ENCODE peak calls at places on chromosomes 6 and 20, in five cellular contexts. One of them, this sample, is unnamed.

GRCh38 chr6:160750276-160750689 is 48.2 kb downstream of the PLG start:
- DNase-seq in cardiac muscle cell: no peak
- DNase-seq in hepatocyte: peak
- DNase-seq in transverse colon: no peak
- DNase-seq in psoas muscle: no peak
- DNase-seq in this sample: no peak

GRCh38 chr20:44170796-44171410 is 16.1 kb downstream of the JPH2 start:
- DNase-seq in cardiac muscle cell: peak
- DNase-seq in hepatocyte: no peak
- DNase-seq in transverse colon: no peak
- DNase-seq in psoas muscle: no peak
- DNase-seq in this sample: no peak

GRCh38 chr6:46044876-46045617 is 29.4 kb upstream of the CLIC5 start:
- DNase-seq in cardiac muscle cell: peak
- DNase-seq in hepatocyte: peak
- DNase-seq in transverse colon: no peak
- DNase-seq in psoas muscle: peak
- DNase-seq in this sample: no peak

GRCh38 chr6:26431258-26432162 is 8.8 kb upstream of the BTN3A3 start:
- DNase-seq in cardiac muscle cell: peak
- DNase-seq in hepatocyte: no peak
- DNase-seq in transverse colon: no peak
- DNase-seq in psoas muscle: no peak
- DNase-seq in this sample: no peak

GRCh38 chr6:47403801-47404200 is 73.8 kb upstream of the CD2AP start:
- DNase-seq in cardiac muscle cell: no peak
- DNase-seq in hepatocyte: peak
- DNase-seq in transverse colon: no peak
- DNase-seq in psoas muscle: no peak
- DNase-seq in this sample: no peak

GRCh38 chr6:137968901-137969300 is 101.8 kb downstream of the TNFAIP3 start:
- DNase-seq in cardiac muscle cell: peak
- DNase-seq in hepatocyte: no peak
- DNase-seq in transverse colon: no peak
- DNase-seq in psoas muscle: no peak
- DNase-seq in this sample: no peak

GRCh38 chr20:37151529-37151928 is 27.6 kb upstream of the RPN2 start:
- DNase-seq in cardiac muscle cell: no peak
- DNase-seq in hepatocyte: no peak
- DNase-seq in transverse colon: no peak
- DNase-seq in psoas muscle: no peak
- DNase-seq in this sample: no peak

GRCh38 chr6:51868591-51869355 is 218.6 kb downstream of the PKHD1 start:
- DNase-seq in cardiac muscle cell: no peak
- DNase-seq in hepatocyte: no peak
- DNase-seq in transverse colon: no peak
- DNase-seq in psoas muscle: no peak
- DNase-seq in this sample: no peak

GRCh38 chr20:46710149-46710913 is 882 bp downstream of the SLC2A10 start:
- DNase-seq in cardiac muscle cell: no peak
- DNase-seq in hepatocyte: no peak
- DNase-seq in transverse colon: peak
- DNase-seq in psoas muscle: no peak
- DNase-seq in this sample: no peak

GRCh38 chr6:36735110-36735971 is 37.7 kb downstream of the RAB44 start:
- DNase-seq in cardiac muscle cell: peak
- DNase-seq in hepatocyte: peak
- DNase-seq in transverse colon: peak
- DNase-seq in psoas muscle: peak
- DNase-seq in this sample: peak

GRCh38 chr20:34986311-34987287 is 30.9 kb downstream of the MYH7B start:
- DNase-seq in cardiac muscle cell: no peak
- DNase-seq in hepatocyte: no peak
- DNase-seq in transverse colon: no peak
- DNase-seq in psoas muscle: peak
- DNase-seq in this sample: no peak

GRCh38 chr20:34983995-34984735 is 28.5 kb downstream of the MYH7B start:
- DNase-seq in cardiac muscle cell: no peak
- DNase-seq in hepatocyte: no peak
- DNase-seq in transverse colon: peak
- DNase-seq in psoas muscle: peak
- DNase-seq in this sample: no peak

GRCh38 chr20:34984756-34985261 is 29.1 kb downstream of the MYH7B start:
- DNase-seq in cardiac muscle cell: no peak
- DNase-seq in hepatocyte: no peak
- DNase-seq in transverse colon: no peak
- DNase-seq in psoas muscle: peak
- DNase-seq in this sample: no peak

GRCh38 chr20:34987288-34988175 is 31.9 kb downstream of the MYH7B start:
- DNase-seq in cardiac muscle cell: no peak
- DNase-seq in hepatocyte: no peak
- DNase-seq in transverse colon: no peak
- DNase-seq in psoas muscle: no peak
- DNase-seq in this sample: no peak

GRCh38 chr20:34985439-34986310 is 30.0 kb downstream of the MYH7B start:
- DNase-seq in cardiac muscle cell: no peak
- DNase-seq in hepatocyte: no peak
- DNase-seq in transverse colon: no peak
- DNase-seq in psoas muscle: peak
- DNase-seq in this sample: no peak
- H3K27ac ChIP-seq in cardiac muscle cell: peak
- H3K27ac ChIP-seq in hepatocyte: no peak
- H3K27ac ChIP-seq in transverse colon: no peak
- H3K27ac ChIP-seq in psoas muscle: peak
- H3K27ac ChIP-seq in this sample: no peak

GRCh38 chr6:106513813-106514212 is 115.5 kb downstream of the RTN4IP1 start:
- DNase-seq in cardiac muscle cell: no peak
- DNase-seq in hepatocyte: no peak
- DNase-seq in transverse colon: no peak
- DNase-seq in psoas muscle: no peak
- DNase-seq in this sample: no peak
- H3K4me3 ChIP-seq in cardiac muscle cell: no peak
- H3K4me3 ChIP-seq in hepatocyte: no peak
- H3K4me3 ChIP-seq in transverse colon: peak
- H3K4me3 ChIP-seq in psoas muscle: peak
- H3K4me3 ChIP-seq in this sample: no peak

GRCh38 chr6:87407896-87408720 is at the start of gene CFAP206:
- DNase-seq in cardiac muscle cell: peak
- DNase-seq in hepatocyte: peak
- DNase-seq in transverse colon: peak
- DNase-seq in psoas muscle: peak
- DNase-seq in this sample: peak
- TF ChIP-seq CTCF in cardiac muscle cell: peak
- TF ChIP-seq CTCF in hepatocyte: peak
- TF ChIP-seq CTCF in transverse colon: no peak
- TF ChIP-seq CTCF in psoas muscle: peak
- TF ChIP-seq CTCF in this sample: peak

GRCh38 chr6:136059308-136059707 is 190.8 kb downstream of the MTFR2 start:
- DNase-seq in cardiac muscle cell: peak
- DNase-seq in hepatocyte: no peak
- DNase-seq in transverse colon: peak
- DNase-seq in psoas muscle: no peak
- DNase-seq in this sample: peak

GRCh38 chr6:136063095-136063494 is 187.0 kb downstream of the MTFR2 start:
- DNase-seq in cardiac muscle cell: peak
- DNase-seq in hepatocyte: no peak
- DNase-seq in transverse colon: no peak
- DNase-seq in psoas muscle: no peak
- DNase-seq in this sample: no peak

GRCh38 chr6:136060052-136060451 is 190.1 kb downstream of the MTFR2 start:
- DNase-seq in cardiac muscle cell: no peak
- DNase-seq in hepatocyte: no peak
- DNase-seq in transverse colon: no peak
- DNase-seq in psoas muscle: no peak
- DNase-seq in this sample: no peak

GRCh38 chr6:136060759-136061158 is 189.4 kb downstream of the MTFR2 start:
- DNase-seq in cardiac muscle cell: no peak
- DNase-seq in hepatocyte: no peak
- DNase-seq in transverse colon: no peak
- DNase-seq in psoas muscle: no peak
- DNase-seq in this sample: no peak

DNA sequence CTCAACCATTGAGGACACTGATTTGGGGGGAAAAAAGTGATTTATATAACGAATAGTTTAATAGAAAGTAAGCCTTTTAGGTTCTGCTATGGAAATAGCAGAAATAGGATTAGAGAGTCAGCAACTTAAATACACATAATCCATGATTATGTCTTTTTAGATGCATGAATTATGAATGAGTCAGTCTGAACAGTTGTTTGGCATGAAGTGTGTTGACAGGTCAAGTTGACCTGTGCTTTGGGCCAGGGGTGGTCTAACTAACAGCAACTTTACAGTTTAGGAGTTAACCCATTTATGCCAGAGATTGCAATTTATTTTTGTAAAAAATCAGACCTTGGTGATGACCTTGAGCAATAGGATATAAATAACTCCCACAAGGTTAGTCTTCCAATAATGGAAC is 191.3 kb downstream of the MTFR2 start:
- DNase-seq in cardiac muscle cell: no peak
- DNase-seq in hepatocyte: no peak
- DNase-seq in transverse colon: no peak
- DNase-seq in psoas muscle: no peak
- DNase-seq in this sample: no peak
- H3K27ac ChIP-seq in cardiac muscle cell: no peak
- H3K27ac ChIP-seq in hepatocyte: no peak
- H3K27ac ChIP-seq in transverse colon: no peak
- H3K27ac ChIP-seq in psoas muscle: no peak
- H3K27ac ChIP-seq in this sample: no peak

GRCh38 chr6:77650098-77650663 is 2.7 kb upstream of the MEI4 start:
- DNase-seq in cardiac muscle cell: peak
- DNase-seq in hepatocyte: peak
- DNase-seq in transverse colon: peak
- DNase-seq in psoas muscle: peak
- DNase-seq in this sample: no peak
- H3K4me3 ChIP-seq in cardiac muscle cell: peak
- H3K4me3 ChIP-seq in hepatocyte: no peak
- H3K4me3 ChIP-seq in transverse colon: no peak
- H3K4me3 ChIP-seq in psoas muscle: no peak
- H3K4me3 ChIP-seq in this sample: no peak

GRCh38 chr6:118288355-118289124 is 259.6 kb upstream of the PLN start:
- DNase-seq in cardiac muscle cell: peak
- DNase-seq in hepatocyte: no peak
- DNase-seq in transverse colon: no peak
- DNase-seq in psoas muscle: no peak
- DNase-seq in this sample: no peak
- TF ChIP-seq CTCF in cardiac muscle cell: peak
- TF ChIP-seq CTCF in hepatocyte: no peak
- TF ChIP-seq CTCF in transverse colon: no peak
- TF ChIP-seq CTCF in psoas muscle: no peak
- TF ChIP-seq CTCF in this sample: no peak

GRCh38 chr20:18532626-18533025 is 24.9 kb downstream of the SEC23B start:
- DNase-seq in cardiac muscle cell: no peak
- DNase-seq in hepatocyte: no peak
- DNase-seq in transverse colon: no peak
- DNase-seq in psoas muscle: no peak
- DNase-seq in this sample: no peak

GRCh38 chr20:18537651-18538050 is 29.6 kb upstream of the SMIM26 start:
- DNase-seq in cardiac muscle cell: peak
- DNase-seq in hepatocyte: no peak
- DNase-seq in transverse colon: no peak
- DNase-seq in psoas muscle: no peak
- DNase-seq in this sample: no peak

GRCh38 chr20:18533491-18533890 is 25.8 kb downstream of the SEC23B start:
- DNase-seq in cardiac muscle cell: no peak
- DNase-seq in hepatocyte: no peak
- DNase-seq in transverse colon: no peak
- DNase-seq in psoas muscle: no peak
- DNase-seq in this sample: no peak

DNA sequence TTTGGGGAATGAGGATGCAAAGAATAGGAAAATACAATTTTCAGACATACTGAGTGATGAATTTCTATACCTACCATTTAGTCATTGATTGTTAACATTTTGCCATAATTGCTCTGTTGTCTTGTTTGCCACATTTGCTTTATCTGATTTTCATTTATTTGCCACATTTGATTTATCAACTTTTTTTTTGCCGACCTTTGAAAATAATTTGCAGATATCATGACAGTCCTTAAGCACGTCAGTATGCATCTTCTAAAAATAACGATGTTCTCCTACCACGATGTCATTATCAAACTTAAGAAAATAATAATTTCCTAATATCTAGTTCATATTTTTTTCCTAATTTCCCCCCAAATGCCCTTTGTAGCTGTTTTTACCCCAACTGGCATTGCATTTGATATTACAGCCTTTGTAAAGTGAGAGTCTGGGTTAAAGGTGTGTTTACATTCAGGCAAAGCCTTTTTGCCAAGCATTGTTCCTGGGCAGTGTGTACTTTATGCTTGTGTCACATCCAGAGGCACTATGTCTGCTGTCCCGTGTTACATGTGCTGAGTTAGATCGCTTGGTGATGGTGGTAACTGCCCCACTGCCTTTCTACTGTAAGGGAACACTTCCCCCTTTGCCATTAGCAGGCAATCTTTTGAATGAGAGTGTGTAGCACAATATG is 26.4 kb downstream of the SEC23B start:
- DNase-seq in cardiac muscle cell: no peak
- DNase-seq in hepatocyte: no peak
- DNase-seq in transverse colon: no peak
- DNase-seq in psoas muscle: no peak
- DNase-seq in this sample: no peak
- H3K27ac ChIP-seq in cardiac muscle cell: no peak
- H3K27ac ChIP-seq in hepatocyte: no peak
- H3K27ac ChIP-seq in transverse colon: no peak
- H3K27ac ChIP-seq in psoas muscle: no peak
- H3K27ac ChIP-seq in this sample: no peak

DNA sequence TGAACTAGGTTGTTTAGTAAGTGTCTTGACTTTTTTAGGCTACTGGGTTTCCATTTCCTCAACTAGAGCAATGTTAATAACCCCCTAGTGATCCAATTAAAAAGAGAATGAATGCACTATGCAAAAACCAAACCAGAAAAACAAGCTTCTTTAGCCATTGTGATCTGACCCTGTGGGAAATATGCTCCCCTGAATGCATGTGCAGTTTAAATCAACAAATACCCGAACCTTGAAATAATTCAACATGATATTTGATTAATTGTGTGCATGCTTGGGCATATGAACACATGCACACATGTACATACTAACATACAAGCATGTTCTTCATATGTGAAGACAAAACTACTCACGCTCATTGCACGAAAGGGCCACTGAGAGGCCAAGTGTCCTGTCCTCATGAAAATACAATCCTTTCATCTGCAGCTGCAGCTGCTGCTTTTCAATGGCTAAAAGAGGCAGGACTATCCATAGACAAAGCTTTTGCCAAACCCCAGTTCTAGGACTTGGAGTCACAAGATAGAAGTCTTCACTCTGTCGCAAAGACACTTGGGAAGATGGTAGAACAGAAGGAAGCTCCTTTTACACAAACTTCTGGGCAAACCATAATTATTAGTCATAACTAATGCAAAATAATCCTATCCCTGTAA is 207.1 kb upstream of the POU3F2 start:
- DNase-seq in cardiac muscle cell: no peak
- DNase-seq in hepatocyte: no peak
- DNase-seq in transverse colon: no peak
- DNase-seq in psoas muscle: no peak
- DNase-seq in this sample: no peak
- H3K4me3 ChIP-seq in cardiac muscle cell: no peak
- H3K4me3 ChIP-seq in hepatocyte: no peak
- H3K4me3 ChIP-seq in transverse colon: no peak
- H3K4me3 ChIP-seq in psoas muscle: no peak
- H3K4me3 ChIP-seq in this sample: no peak

This sample was measured in dorsolateral prefrontal cortex.